ENCODE peak calls at places on chromosomes 6 and 20, in eight cellular contexts. P, L, Z, B, E, G, U and R are unnamed samples.

GRCh38 chr20:64159711-64160110 is 4.5 kb upstream of the MYT1 start:
- DNase-seq in E (no peak), B (no peak), L (no peak), U (no peak), Z (no peak), P (no peak), G (no peak), R (no peak)

GRCh38 chr6:5085638-5086293 is 625 bp downstream of the PPP1R3G start:
- DNase-seq in P (no peak), B (peak; percentile 73), G (no peak), E (no peak), L (peak; percentile 69), Z (no peak), U (peak; percentile 56), R (no peak)

GRCh38 chr6:170271771-170272314 is 19.0 kb downstream of the DLL1 start:
- DNase-seq in Z (peak; percentile 94), E (peak; percentile 72), B (no peak), U (no peak), P (peak; percentile 44), G (no peak), L (peak; percentile 85), R (no peak)

GRCh38 chr20:9617940-9618339 is 103.5 kb downstream of the LAMP5 start:
- DNase-seq in P (no peak), L (no peak), Z (no peak), G (no peak), E (no peak), B (no peak), U (peak; percentile 27), R (no peak)

GRCh38 chr20:57468523-57469417 is 56.2 kb downstream of the CTCFL start:
- DNase-seq in P (no peak), Z (no peak), L (peak; percentile 44), U (no peak), B (no peak), G (no peak), E (no peak), R (peak; percentile 12)

GRCh38 chr20:57136734-57137133 is 129.7 kb downstream of the BMP7 start:
- DNase-seq in U (no peak), Z (no peak), B (no peak), L (no peak), P (no peak), E (no peak), G (no peak), R (no peak)

GRCh38 chr20:23637282-23638221 is at the start of gene CST3:
- DNase-seq in P (no peak), Z (no peak), G (peak; percentile 63), E (no peak), B (peak; percentile 96), U (peak; percentile 94), L (peak; percentile 96), R (peak; percentile 97)

GRCh38 chr20:31894980-31895675 is 24.7 kb downstream of the TTLL9 start:
- DNase-seq in B (peak; percentile 83), Z (no peak), E (no peak), U (peak; percentile 73), G (no peak), L (peak; percentile 54), P (no peak), R (peak; percentile 65)

GRCh38 chr6:168101201-168102092 is 22.4 kb upstream of the FRMD1 start:
- DNase-seq in Z (no peak), P (no peak), U (no peak), E (no peak), L (peak; percentile 59), G (no peak), B (no peak), R (no peak)

GRCh38 chr20:37564388-37565133 is 36.9 kb upstream of the BLCAP start:
- DNase-seq in P (no peak), B (peak; percentile 46), Z (peak; percentile 55), U (peak; percentile 39), G (no peak), L (peak; percentile 72), E (peak; percentile 14), R (no peak)

GRCh38 chr6:29631209-29631810 is 1.7 kb downstream of the GABBR1 start:
- DNase-seq in E (no peak), B (no peak), L (no peak), G (no peak), P (no peak), Z (no peak), U (peak; percentile 18), R (no peak)

GRCh38 chr6:144150673-144151009 is 324 bp downstream of the STX11 start:
- DNase-seq in B (no peak), Z (peak; percentile 56), L (peak; percentile 77), G (no peak), U (no peak), E (peak; percentile 21), P (no peak), R (no peak)

DNA sequence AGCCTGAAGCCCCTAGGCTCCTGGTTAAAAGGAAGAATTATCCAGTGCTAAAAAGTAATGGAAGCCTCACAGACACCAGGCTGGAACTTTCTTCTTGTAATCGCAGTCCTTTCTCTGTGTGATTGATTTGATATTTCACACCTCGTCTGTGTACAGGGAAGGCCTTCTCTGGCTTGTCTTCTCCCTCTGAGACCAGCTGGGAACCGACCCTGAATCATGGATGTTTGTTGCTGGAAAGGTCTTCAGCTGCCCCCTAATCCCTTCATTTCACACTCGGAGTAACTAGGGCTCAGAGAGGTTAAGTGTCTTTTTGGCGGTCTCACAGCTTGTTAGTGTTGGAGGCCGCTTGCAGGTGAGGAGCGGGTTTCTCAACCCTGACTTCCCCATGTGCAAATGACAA is 500.2 kb upstream of the CDH4 start:
- DNase-seq in L (no peak), Z (no peak), B (no peak), E (no peak), P (no peak), U (no peak), G (no peak), R (no peak)
- H3K9me3 ChIP-seq in L (no peaks in the 10 kb centered on the region), Z (no peaks in the 10 kb centered on the region), B (no peaks in the 10 kb centered on the region), E (no peaks in the 10 kb centered on the region), P (no peaks in the 10 kb centered on the region), U (no peaks in the 10 kb centered on the region), G (no peaks in the 10 kb centered on the region), R (no peaks in the 10 kb centered on the region)

DNA sequence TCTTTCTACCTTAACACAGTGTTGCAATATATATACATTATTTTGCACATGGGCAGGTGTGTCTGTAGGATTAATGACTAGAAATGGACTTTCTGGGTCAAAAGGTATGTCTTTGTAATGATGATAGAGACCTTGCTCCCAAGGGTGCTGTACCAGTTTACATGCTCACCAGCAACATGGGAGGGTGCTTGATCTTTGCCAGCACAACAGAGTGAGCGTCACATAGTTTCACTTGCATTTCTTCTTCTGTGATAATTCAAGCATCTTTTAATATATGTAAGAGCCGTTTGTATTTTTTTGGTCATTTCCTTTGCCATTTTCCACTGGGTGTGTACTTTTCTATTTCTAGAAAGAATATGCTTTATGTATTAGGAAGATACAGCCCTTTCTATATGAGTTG is 23.6 kb upstream of the B4GALT5 start:
- DNase-seq in P (no peak), E (no peak), Z (no peak), U (no peak), G (no peak), L (no peak), B (no peak), R (no peak)
- H3K9me3 ChIP-seq in P (no peaks in the 10 kb centered on the region), E (no peaks in the 10 kb centered on the region), Z (no peaks in the 10 kb centered on the region), U (no peaks in the 10 kb centered on the region), G (no peaks in the 10 kb centered on the region), L (no peaks in the 10 kb centered on the region), B (no peaks in the 10 kb centered on the region), R (no peaks in the 10 kb centered on the region)

GRCh38 chr6:140192018-140192417 is 817.6 kb upstream of the CITED2 start:
- DNase-seq in Z (no peak), U (no peak), G (no peak), L (no peak), B (no peak), P (no peak), E (no peak), R (no peak)
- H3K9me3 ChIP-seq in Z (peaks cover 7% of the 10 kb centered on the region), U (no peaks in the 10 kb centered on the region), G (peaks cover 18% of the 10 kb centered on the region), L (peaks cover 3% of the 10 kb centered on the region), B (peaks cover 8% of the 10 kb centered on the region), P (no peaks in the 10 kb centered on the region), E (no peaks in the 10 kb centered on the region), R (peaks cover 11% of the 10 kb centered on the region)

GRCh38 chr6:324729-325125 is 32.4 kb downstream of the DUSP22 start:
- DNase-seq in P (no peak), B (peak; percentile 62), U (no peak), E (no peak), G (no peak), L (peak; percentile 70), Z (no peak), R (no peak)
- H3K9me3 ChIP-seq in P (no peaks in the 10 kb centered on the region), B (no peaks in the 10 kb centered on the region), U (peaks cover 3% of the 10 kb centered on the region), E (no peaks in the 10 kb centered on the region), G (peaks cover 57% of the 10 kb centered on the region), L (no peaks in the 10 kb centered on the region), Z (no peaks in the 10 kb centered on the region), R (no peaks in the 10 kb centered on the region)

GRCh38 chr6:13946506-13946905 is 21.8 kb downstream of the RNF182 start:
- DNase-seq in L (no peak), P (no peak), E (no peak), G (no peak), Z (no peak), U (no peak), B (no peak), R (no peak)
- H3K9me3 ChIP-seq in L (no peaks in the 10 kb centered on the region), P (no peaks in the 10 kb centered on the region), E (no peaks in the 10 kb centered on the region), G (peaks cover 3% of the 10 kb centered on the region), Z (peaks cover 5% of the 10 kb centered on the region), U (peaks cover 3% of the 10 kb centered on the region), B (no peaks in the 10 kb centered on the region), R (no peaks in the 10 kb centered on the region)

DNA sequence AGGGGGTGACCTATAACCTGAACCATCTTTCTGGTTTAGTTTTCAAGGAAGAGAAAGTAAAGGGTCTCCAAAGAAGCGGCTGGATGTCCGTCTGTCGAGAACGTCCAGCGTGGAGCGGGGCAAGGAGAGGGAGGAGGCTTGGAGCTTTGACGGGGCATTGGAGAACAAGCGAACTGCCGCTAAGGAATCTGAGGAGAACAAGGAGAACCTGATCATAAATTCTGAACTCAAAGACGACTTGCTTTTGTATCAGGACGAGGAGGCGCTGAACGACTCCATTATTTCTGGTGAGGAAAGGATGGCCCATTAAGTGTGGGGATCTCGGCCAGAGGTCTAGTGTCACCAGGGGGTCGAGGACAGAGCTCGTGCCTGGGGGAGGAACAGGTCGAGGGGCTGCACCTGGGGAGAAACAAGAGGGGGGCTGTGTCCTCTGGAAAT is 159.2 kb downstream of the SYCP2 start:
- DNase-seq in U (no peak), G (no peak), E (no peak), Z (no peak), B (peak; percentile 33), L (no peak), P (no peak), R (no peak)
- H3K9me3 ChIP-seq in U (no peaks in the 10 kb centered on the region), G (peaks cover 5% of the 10 kb centered on the region), E (no peaks in the 10 kb centered on the region), Z (no peaks in the 10 kb centered on the region), B (no peaks in the 10 kb centered on the region), L (no peaks in the 10 kb centered on the region), P (no peaks in the 10 kb centered on the region), R (no peaks in the 10 kb centered on the region)